ENCODE peak calls at places on chromosomes 1 and 21, in six cellular contexts. B, E, D, A, P and F are unnamed samples.

GRCh38 chr1:15703562-15703961 is 19.4 kb downstream of the PLEKHM2 start:
- DNase-seq in B (no peak), E (no peak), D (peak; percentile 91), A (no peak), P (peak; percentile 86), F (peak; percentile 66)

GRCh38 chr1:183942933-183943693 is 94.4 kb downstream of the COLGALT2 start:
- DNase-seq in B (no peak), E (no peak), D (peak; percentile 98), A (peak; percentile 56), P (peak; percentile 42), F (no peak)

GRCh38 chr1:29514361-29515187 is 278.3 kb downstream of the PTPRU start:
- DNase-seq in B (no peak), E (no peak), D (no peak), A (no peak), P (no peak), F (no peak)

GRCh38 chr1:9589144-9589718 is 520 bp downstream of the TMEM201 start:
- DNase-seq in B (no peak), E (no peak), D (peak; percentile 23), A (peak; percentile 47), P (no peak), F (no peak)

GRCh38 chr21:39385299-39386145 is 36.6 kb upstream of the HMGN1 start:
- DNase-seq in B (peak; percentile 44), E (peak; percentile 90), D (peak; percentile 75), A (peak; percentile 34), P (peak; percentile 26), F (no peak)

GRCh38 chr1:234782821-234783220 is 172.8 kb upstream of the IRF2BP2 start:
- DNase-seq in B (no peak), E (no peak), D (no peak), A (peak; percentile 62), P (no peak), F (no peak)

GRCh38 chr1:48003741-48004503 is 6.7 kb upstream of the TRABD2B start:
- DNase-seq in B (no peak), E (peak; percentile 33), D (no peak), A (no peak), P (no peak), F (no peak)

GRCh38 chr21:43921979-43922945 is 57.2 kb downstream of the AGPAT3 start:
- DNase-seq in B (peak; percentile 35), E (peak; percentile 15), D (peak; percentile 26), A (no peak), P (no peak), F (no peak)

GRCh38 chr1:18927082-18927653 is 24.8 kb upstream of the ALDH4A1 start:
- DNase-seq in B (no peak), E (no peak), D (no peak), A (no peak), P (no peak), F (no peak)

GRCh38 chr1:181097242-181097641 is 8.7 kb downstream of the IER5 start:
- DNase-seq in B (no peak), E (peak; percentile 71), D (peak; percentile 61), A (no peak), P (no peak), F (no peak)

GRCh38 chr1:10610901-10611600 is 136.3 kb downstream of the PEX14 start:
- DNase-seq in B (no peak), E (no peak), D (peak; percentile 51), A (no peak), P (no peak), F (no peak)

GRCh38 chr1:78045850-78046778 is at the start of gene GIPC2:
- DNase-seq in B (no peak), E (no peak), D (peak; percentile 18), A (peak; percentile 73), P (no peak), F (no peak)

GRCh38 chr21:21831036-21831435 is 832.8 kb downstream of the NCAM2 start:
- DNase-seq in B (no peak), E (no peak), D (no peak), A (no peak), P (no peak), F (no peak)

GRCh38 chr1:50700226-50701020 is 259.6 kb downstream of the FAF1 start:
- DNase-seq in B (no peak), E (no peak), D (no peak), A (peak; percentile 35), P (no peak), F (no peak)

GRCh38 chr1:52967666-52968065 is 40.6 kb downstream of the SCP2 start:
- DNase-seq in B (no peak), E (no peak), D (no peak), A (no peak), P (no peak), F (no peak)

GRCh38 chr21:44996501-44996921 is 56.7 kb downstream of the SLX9 start:
- DNase-seq in B (no peak), E (peak; percentile 8), D (no peak), A (no peak), P (no peak), F (no peak)

GRCh38 chr1:161531986-161532875 is 7.9 kb downstream of the HSPA6 start:
- DNase-seq in B (no peak), E (no peak), D (peak; percentile 41), A (no peak), P (no peak), F (no peak)

GRCh38 chr1:161932668-161933067 is 91.0 kb downstream of the OLFML2B start:
- DNase-seq in B (no peak), E (no peak), D (no peak), A (no peak), P (peak; percentile 33), F (no peak)

GRCh38 chr1:244371294-244372141 is 80.2 kb downstream of the ADSS2 start:
- DNase-seq in B (no peak), E (no peak), D (no peak), A (no peak), P (peak; percentile 40), F (no peak)

GRCh38 chr1:44581205-44581604 is 93.1 kb downstream of the TMEM53 start:
- DNase-seq in B (no peak), E (no peak), D (no peak), A (no peak), P (no peak), F (no peak)

GRCh38 chr1:229812148-229812547 is 186.1 kb downstream of the URB2 start:
- DNase-seq in B (no peak), E (no peak), D (no peak), A (no peak), P (no peak), F (no peak)

GRCh38 chr1:247273013-247273412 is 17.1 kb downstream of the VN1R5 start:
- DNase-seq in B (no peak), E (no peak), D (no peak), A (no peak), P (no peak), F (no peak)

GRCh38 chr1:168179411-168180147 is 817 bp downstream of the TIPRL start:
- DNase-seq in B (no peak), E (no peak), D (peak; percentile 25), A (no peak), P (peak; percentile 19), F (no peak)

GRCh38 chr1:19333587-19334354 is 21.6 kb downstream of the SLC66A1 start:
- DNase-seq in B (no peak), E (no peak), D (no peak), A (no peak), P (no peak), F (no peak)